ENCODE peak calls at places on chromosomes 13 and 19, in four cellular contexts. C, V, G and P are unnamed samples. For H3K4me1 and H3K27me3, the result is how much of the 10 kb centered on the place peaks cover.

GRCh38 chr13:52926971-52927370 is 78.5 kb upstream of the PCDH8 start:
- DNase-seq in C (no peak), V (no peak), G (no peak), P (no peak)

GRCh38 chr19:1668339-1669123 is 16.1 kb upstream of the TCF3 start:
- DNase-seq in C (peak), V (no peak), G (no peak), P (no peak)

GRCh38 chr13:112558696-112559418 is 29.1 kb downstream of the TUBGCP3 start:
- DNase-seq in C (no peak), V (no peak), G (no peak), P (no peak)

GRCh38 chr19:38437295-38437694 is 3.8 kb downstream of the RYR1 start:
- DNase-seq in C (no peak), V (no peak), G (no peak), P (no peak)

GRCh38 chr19:50649433-50650391 is at the start of gene C19orf81:
- DNase-seq in C (peak), V (no peak), G (no peak), P (no peak)

GRCh38 chr13:70668293-70668692 is 560.0 kb upstream of the KLHL1 start:
- DNase-seq in C (peak), V (no peak), G (no peak), P (no peak)

GRCh38 chr19:1250374-1251232 is 2.2 kb downstream of the MIDN start:
- DNase-seq in C (peak), V (peak), G (peak), P (peak)

GRCh38 chr19:15584541-15585115 is 30.4 kb upstream of the CYP4F8 start:
- DNase-seq in C (peak), V (peak), G (peak), P (peak)

GRCh38 chr19:3586124-3586626 is 897 bp downstream of the GIPC3 start:
- DNase-seq in C (peak), V (peak), G (no peak), P (no peak)

GRCh38 chr13:99150575-99151370 is 49.9 kb upstream of the UBAC2 start:
- DNase-seq in C (no peak), V (no peak), G (no peak), P (no peak)

GRCh38 chr19:51185868-51186215 is 39.0 kb upstream of the CD33 start:
- DNase-seq in C (no peak), V (no peak), G (no peak), P (no peak)

GRCh38 chr19:1270168-1270853 is 1.2 kb downstream of the CIRBP start:
- DNase-seq in C (no peak), V (no peak), G (no peak), P (no peak)

GRCh38 chr13:27997904-27998522 is 9.5 kb upstream of the URAD start:
- DNase-seq in C (peak), V (peak), G (no peak), P (no peak)

GRCh38 chr19:4548238-4548584 is 8.4 kb upstream of the LRG1 start:
- DNase-seq in C (no peak), V (no peak), G (no peak), P (no peak)

GRCh38 chr19:10372698-10373097 is 7.7 kb downstream of the TYK2 start:
- DNase-seq in C (no peak), V (no peak), G (no peak), P (no peak)

GRCh38 chr19:9115307-9115813 is at the start of gene OR7G1:
- DNase-seq in C (no peak), V (no peak), G (no peak), P (no peak)

GRCh38 chr19:51325161-51325979 is 13.9 kb downstream of the IGLON5 start:
- DNase-seq in C (no peak), V (no peak), G (no peak), P (no peak)

GRCh38 chr13:28406728-28407266 is 88.1 kb downstream of the FLT1 start:
- DNase-seq in C (no peak), V (no peak), G (no peak), P (no peak)

GRCh38 chr13:26557393-26558073 is at the start of gene WASF3:
- DNase-seq in C (peak), V (no peak), G (peak), P (no peak)

DNA sequence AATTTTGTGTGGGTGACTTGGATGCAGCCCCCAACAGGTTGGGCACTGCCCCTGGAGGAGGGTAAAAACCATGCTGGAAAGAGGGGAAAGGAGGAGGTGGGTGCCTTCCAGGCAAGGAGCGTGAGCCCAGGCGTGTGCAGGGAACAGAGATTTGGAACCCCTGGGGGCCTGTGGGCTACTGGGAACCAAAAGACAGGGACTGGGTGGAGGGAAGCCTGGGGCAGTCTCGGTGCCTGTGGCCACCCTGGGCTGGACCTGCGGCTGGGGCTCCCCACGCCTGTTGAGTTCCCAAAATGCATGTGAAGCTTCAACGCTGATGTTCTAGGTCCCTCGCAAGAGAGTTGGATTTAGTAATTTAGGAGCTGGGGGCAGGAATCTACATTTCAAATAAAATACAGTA is 24.8 kb downstream of the GGACT start:
- DNase-seq in C (no peak), V (no peak), G (no peak), P (no peak)
- H3K4me1 ChIP-seq in C (under half), V (under half), G (under half), P (under half)

GRCh38 chr13:110512198-110512740 is 49.3 kb downstream of the RAB20 start:
- DNase-seq in C (no peak), V (no peak), G (no peak), P (no peak)
- H3K27ac ChIP-seq in C (no peak), V (no peak), G (no peak), P (no peak)

DNA sequence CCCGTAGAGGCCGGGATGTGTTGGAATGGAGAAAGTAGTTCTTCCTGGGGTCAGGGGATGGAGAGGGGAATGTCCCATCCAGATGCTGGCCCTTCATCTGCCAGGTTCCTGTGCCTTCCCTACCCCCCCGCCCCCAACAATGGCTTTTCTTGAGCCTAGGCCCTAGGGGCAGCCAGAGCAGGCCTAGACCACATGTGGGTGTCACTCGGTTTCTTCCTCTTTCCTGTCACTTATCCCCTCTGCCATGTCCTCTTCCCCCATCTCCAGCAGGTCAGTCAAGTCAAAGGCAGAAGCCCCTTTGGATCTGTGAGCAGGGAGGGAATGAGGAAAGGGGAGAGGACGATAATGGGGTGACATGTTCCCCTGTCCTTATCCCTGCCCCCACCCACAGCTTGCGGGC is 36.4 kb downstream of the LYL1 start:
- DNase-seq in C (no peak), V (no peak), G (no peak), P (no peak)
- H3K27me3 ChIP-seq in C (half or more), V (under half), G (under half), P (under half)

DNA sequence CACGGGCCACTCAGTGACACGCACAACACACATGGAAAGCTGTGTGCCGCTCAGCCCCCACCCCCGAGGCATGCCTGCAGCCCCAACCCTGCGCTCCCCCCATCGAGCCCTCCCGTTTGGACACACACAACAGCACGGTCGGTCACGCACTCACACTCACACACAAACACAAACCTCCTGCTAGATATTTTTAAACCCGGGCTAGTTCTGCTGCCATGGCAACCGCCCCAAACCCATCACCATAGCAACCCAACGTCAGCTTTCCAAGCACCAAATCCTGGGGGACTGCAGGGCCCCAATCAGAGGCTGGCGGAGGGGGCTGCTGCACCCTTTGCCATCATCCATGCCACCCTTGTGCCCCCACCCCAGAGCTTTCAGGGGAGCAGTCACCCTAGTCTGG is 2.5 kb upstream of the NOVA2 start:
- DNase-seq in C (peak), V (no peak), G (no peak), P (no peak)
- H3K4me1 ChIP-seq in C (under half), V (under half), G (under half), P (under half)

GRCh38 chr13:75603038-75603437 is 33.1 kb upstream of the LMO7 start:
- DNase-seq in C (no peak), V (no peak), G (no peak), P (no peak)

GRCh38 chr13:75610466-75610865 is 25.7 kb upstream of the LMO7 start:
- DNase-seq in C (no peak), V (no peak), G (no peak), P (no peak)

GRCh38 chr13:75612354-75612753 is 23.8 kb upstream of the LMO7 start:
- DNase-seq in C (no peak), V (no peak), G (no peak), P (no peak)

DNA sequence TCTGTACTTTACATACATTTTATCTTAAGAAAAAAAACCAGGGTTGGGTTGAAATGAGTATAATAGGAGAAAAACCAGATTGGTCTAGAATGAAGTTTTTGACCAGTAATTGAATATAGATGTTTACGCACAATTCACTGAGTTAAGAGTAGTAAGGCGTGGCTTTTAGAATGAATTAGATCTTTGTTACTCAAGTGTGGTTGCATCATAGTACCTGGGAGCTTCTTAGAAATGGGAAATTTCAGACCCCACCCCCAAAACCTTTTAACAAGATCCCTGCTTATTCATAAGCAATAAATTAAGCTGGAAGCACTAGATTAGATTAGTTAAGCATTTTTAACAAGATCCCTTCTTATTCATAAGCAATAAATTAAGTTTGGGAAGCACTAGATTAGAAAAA is 28.7 kb upstream of the LMO7 start:
- DNase-seq in C (no peak), V (no peak), G (no peak), P (no peak)
- H3K27ac ChIP-seq in C (no peak), V (no peak), G (no peak), P (no peak)

GRCh38 chr13:20192470-20193141 is at the start of gene GJB2:
- DNase-seq in C (peak), V (peak), G (peak), P (no peak)

GRCh38 chr13:20193142-20193923 is 595 bp upstream of the GJB2 start:
- DNase-seq in C (peak), V (peak), G (no peak), P (no peak)

GRCh38 chr13:20190481-20191310 is 2.0 kb downstream of the GJB2 start:
- DNase-seq in C (no peak), V (no peak), G (no peak), P (no peak)

GRCh38 chr13:20191902-20192469 is 752 bp downstream of the GJB2 start:
- DNase-seq in C (peak), V (no peak), G (peak), P (no peak)

DNA sequence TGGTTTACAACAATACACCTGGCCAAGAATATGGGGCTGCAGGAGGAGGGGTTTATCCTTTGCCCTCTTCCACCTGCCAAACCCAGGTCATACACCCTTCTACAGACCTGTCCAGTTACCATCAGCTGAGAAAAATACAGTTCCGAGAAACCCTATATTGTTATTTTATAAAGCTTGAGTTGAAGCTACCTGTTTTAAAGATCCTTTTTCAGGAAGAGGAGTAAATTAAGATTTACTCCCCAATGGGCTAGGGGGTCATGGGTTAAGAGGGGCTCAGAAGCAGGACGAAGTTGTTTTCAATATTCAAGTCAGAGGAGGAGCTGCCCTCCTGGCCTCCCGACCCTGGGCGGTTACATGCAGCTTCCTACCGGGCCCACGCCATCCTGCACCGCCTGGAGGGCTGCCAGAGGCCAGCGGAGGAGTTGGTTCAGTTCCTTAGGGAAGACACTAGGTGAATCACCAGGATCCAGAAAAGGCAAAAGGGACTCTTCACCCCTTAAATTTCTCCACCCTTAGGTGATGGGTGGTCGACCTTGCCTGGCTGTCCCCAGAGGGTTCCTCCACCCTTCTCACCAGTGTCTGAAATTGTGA is 1.3 kb downstream of the GJB2 start:
- DNase-seq in C (no peak), V (no peak), G (peak), P (no peak)
- H3K27me3 ChIP-seq in C (half or more), V (under half), G (under half), P (under half)

DNA sequence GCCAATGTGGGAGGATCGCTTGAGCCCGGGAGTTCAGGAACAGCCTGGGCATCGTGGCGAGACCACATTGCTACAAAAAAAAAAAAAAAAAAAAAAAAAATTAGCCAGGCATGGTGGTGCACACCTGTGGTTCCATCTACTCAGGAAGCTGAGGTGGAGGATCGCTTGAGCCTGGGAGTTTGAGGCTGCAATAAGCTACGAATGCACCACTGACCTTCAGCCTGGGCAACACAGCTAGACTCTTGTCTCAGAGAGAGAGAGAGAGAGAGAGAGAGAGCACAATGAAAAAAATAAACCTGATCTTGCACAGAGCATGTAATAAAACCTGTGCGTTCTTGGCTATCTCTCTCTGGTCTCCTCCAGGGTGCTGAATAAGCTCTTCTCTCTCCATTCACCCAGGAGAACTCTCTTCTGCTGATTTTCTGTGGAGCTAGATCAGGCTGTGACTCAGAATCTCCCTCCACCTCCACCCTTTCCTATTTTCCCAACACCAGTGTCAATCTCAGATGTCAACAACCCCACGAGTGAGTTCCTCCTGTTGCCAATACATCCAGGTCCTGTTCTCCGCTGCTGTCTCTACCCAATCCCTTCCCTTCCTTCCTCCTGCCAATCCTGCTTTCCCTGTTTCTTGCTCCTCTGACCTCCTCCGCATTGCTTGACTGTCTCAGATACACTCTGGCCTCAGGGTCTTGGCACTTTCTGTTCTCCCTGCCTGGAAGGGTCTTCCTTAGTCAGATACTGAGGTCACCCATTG is 3.4 kb upstream of the ACP5 start:
- DNase-seq in C (no peak), V (no peak), G (no peak), P (no peak)
- H3K4me1 ChIP-seq in C (under half), V (under half), G (under half), P (under half)

GRCh38 chr19:8045872-8046568 is 6.5 kb upstream of the CCL25 start:
- DNase-seq in C (no peak), V (no peak), G (no peak), P (no peak)

GRCh38 chr19:8054169-8054568 is 1.6 kb downstream of the CCL25 start:
- DNase-seq in C (peak), V (no peak), G (peak), P (no peak)

GRCh38 chr19:8046569-8047165 is 5.9 kb upstream of the CCL25 start:
- DNase-seq in C (no peak), V (no peak), G (no peak), P (no peak)

GRCh38 chr19:8052464-8052859 is at the start of gene CCL25:
- DNase-seq in C (no peak), V (no peak), G (no peak), P (no peak)

GRCh38 chr19:8050274-8051096 is 2.1 kb upstream of the CCL25 start:
- DNase-seq in C (peak), V (peak), G (peak), P (peak)
- H3K27ac ChIP-seq in C (no peak), V (no peak), G (no peak), P (no peak)